ENCODE peak calls at places on chromosomes 5 and 9, in eight cellular contexts. D, M, G, A, Y, Z, Q and P are unnamed samples.

GRCh38 chr5:123732261-123732660 is 220.3 kb downstream of the CSNK1G3 start:
- DNase-seq in D (no peak), M (no peak), G (no peak), A (no peak), Y (no peak), Z (no peak), Q (no peak), P (no peak)

GRCh38 chr9:81538929-81539716 is 150.2 kb downstream of the TLE1 start:
- DNase-seq in D (no peak), M (no peak), G (no peak), A (peak), Y (no peak), Z (no peak), Q (no peak), P (no peak)

GRCh38 chr9:126304207-126304945 is 22.3 kb upstream of the MVB12B start:
- DNase-seq in D (no peak), M (no peak), G (no peak), A (no peak), Y (no peak), Z (no peak), Q (no peak), P (peak)

GRCh38 chr9:68710082-68710481 is 5.0 kb downstream of the PIP5K1B start:
- DNase-seq in D (no peak), M (no peak), G (no peak), A (no peak), Y (no peak), Z (no peak), Q (no peak), P (no peak)

GRCh38 chr9:128078504-128079434 is 10.7 kb downstream of the SLC25A25 start:
- DNase-seq in D (no peak), M (no peak), G (no peak), A (peak), Y (no peak), Z (peak), Q (no peak), P (no peak)

GRCh38 chr5:148998174-148998797 is 64.6 kb downstream of the SH3TC2 start:
- DNase-seq in D (no peak), M (no peak), G (peak), A (peak), Y (no peak), Z (peak), Q (no peak), P (no peak)

GRCh38 chr5:57157666-57158065 is 16.2 kb upstream of the GPBP1 start:
- DNase-seq in D (no peak), M (no peak), G (no peak), A (no peak), Y (no peak), Z (no peak), Q (no peak), P (no peak)

GRCh38 chr9:70641631-70642030 is 227.2 kb upstream of the KLF9 start:
- DNase-seq in D (no peak), M (no peak), G (no peak), A (no peak), Y (no peak), Z (no peak), Q (no peak), P (no peak)

GRCh38 chr5:84487963-84488362 is 103.3 kb upstream of the EDIL3 start:
- DNase-seq in D (peak), M (no peak), G (no peak), A (peak), Y (no peak), Z (peak), Q (no peak), P (no peak)

GRCh38 chr5:58156354-58156753 is 303.5 kb downstream of the PLK2 start:
- DNase-seq in D (no peak), M (no peak), G (no peak), A (peak), Y (no peak), Z (peak), Q (no peak), P (no peak)

GRCh38 chr9:117076571-117077300 is 338.1 kb downstream of the ASTN2 start:
- DNase-seq in D (no peak), M (no peak), G (no peak), A (no peak), Y (no peak), Z (no peak), Q (no peak), P (no peak)

GRCh38 chr9:72280913-72281500 is 84.0 kb downstream of the ZFAND5 start:
- DNase-seq in D (no peak), M (no peak), G (peak), A (peak), Y (peak), Z (peak), Q (peak), P (peak)

GRCh38 chr9:69963728-69964127 is 79.9 kb upstream of the MAMDC2 start:
- DNase-seq in D (no peak), M (no peak), G (no peak), A (no peak), Y (no peak), Z (no peak), Q (no peak), P (no peak)

GRCh38 chr9:34070601-34071340 is 22.1 kb upstream of the UBAP2 start:
- DNase-seq in D (no peak), M (no peak), G (no peak), A (peak), Y (no peak), Z (peak), Q (no peak), P (no peak)

GRCh38 chr9:14561929-14562386 is 131.3 kb downstream of the ZDHHC21 start:
- DNase-seq in D (no peak), M (no peak), G (no peak), A (no peak), Y (peak), Z (no peak), Q (no peak), P (no peak)

GRCh38 chr5:116733995-116734716 is 159.5 kb upstream of the SEMA6A start:
- DNase-seq in D (no peak), M (no peak), G (peak), A (no peak), Y (no peak), Z (no peak), Q (no peak), P (no peak)

GRCh38 chr5:8756498-8757084 is 789.3 kb downstream of the SEMA5A start:
- DNase-seq in D (no peak), M (no peak), G (no peak), A (peak), Y (no peak), Z (peak), Q (no peak), P (no peak)

GRCh38 chr9:116152390-116152789 is 1.2 kb upstream of the PAPPA start:
- DNase-seq in D (no peak), M (no peak), G (peak), A (peak), Y (no peak), Z (peak), Q (no peak), P (no peak)

GRCh38 chr9:82036101-82036500 is 47.5 kb downstream of the SPATA31D1 start:
- DNase-seq in D (no peak), M (no peak), G (no peak), A (no peak), Y (no peak), Z (no peak), Q (no peak), P (no peak)

GRCh38 chr9:137411670-137412380 is 11.1 kb downstream of the EXD3 start:
- DNase-seq in D (peak), M (no peak), G (peak), A (peak), Y (no peak), Z (peak), Q (peak), P (no peak)

GRCh38 chr9:4286086-4286485 is 13.8 kb downstream of the GLIS3 start:
- DNase-seq in D (no peak), M (no peak), G (no peak), A (no peak), Y (no peak), Z (no peak), Q (no peak), P (no peak)

GRCh38 chr5:177302354-177303110 is 987 bp downstream of the RAB24 start:
- DNase-seq in D (no peak), M (no peak), G (no peak), A (peak), Y (no peak), Z (peak), Q (no peak), P (no peak)
- TF ChIP-seq CTCF in D (peak), M (no peak), G (no peak), A (peak), Y (no peak), Z (no peak), Q (peak), P (no peak)

GRCh38 chr5:32794086-32794485 is 83.0 kb downstream of the NPR3 start:
- DNase-seq in D (no peak), M (no peak), G (no peak), A (peak), Y (no peak), Z (peak), Q (no peak), P (no peak)
- TF ChIP-seq CTCF in D (peak), M (peak), G (peak), A (peak), Y (no peak), Z (peak), Q (no peak), P (peak)

GRCh38 chr5:72402959-72403628 is 82.9 kb downstream of the PTCD2 start:
- DNase-seq in D (no peak), M (no peak), G (peak), A (no peak), Y (no peak), Z (no peak), Q (no peak), P (no peak)
- TF ChIP-seq CTCF in D (peak), M (peak), G (peak), A (peak), Y (peak), Z (peak), Q (peak), P (peak)

GRCh38 chr5:167973126-167973525 is 318.3 kb upstream of the WWC1 start:
- DNase-seq in D (no peak), M (no peak), G (peak), A (no peak), Y (no peak), Z (no peak), Q (no peak), P (no peak)

GRCh38 chr5:167968784-167969183 is 322.7 kb upstream of the WWC1 start:
- DNase-seq in D (no peak), M (no peak), G (no peak), A (no peak), Y (no peak), Z (no peak), Q (no peak), P (no peak)

GRCh38 chr5:167971706-167972105 is 319.7 kb upstream of the WWC1 start:
- DNase-seq in D (no peak), M (no peak), G (no peak), A (no peak), Y (no peak), Z (no peak), Q (no peak), P (no peak)

GRCh38 chr5:167967494-167968180 is 323.8 kb upstream of the WWC1 start:
- DNase-seq in D (no peak), M (no peak), G (peak), A (no peak), Y (no peak), Z (no peak), Q (no peak), P (no peak)

DNA sequence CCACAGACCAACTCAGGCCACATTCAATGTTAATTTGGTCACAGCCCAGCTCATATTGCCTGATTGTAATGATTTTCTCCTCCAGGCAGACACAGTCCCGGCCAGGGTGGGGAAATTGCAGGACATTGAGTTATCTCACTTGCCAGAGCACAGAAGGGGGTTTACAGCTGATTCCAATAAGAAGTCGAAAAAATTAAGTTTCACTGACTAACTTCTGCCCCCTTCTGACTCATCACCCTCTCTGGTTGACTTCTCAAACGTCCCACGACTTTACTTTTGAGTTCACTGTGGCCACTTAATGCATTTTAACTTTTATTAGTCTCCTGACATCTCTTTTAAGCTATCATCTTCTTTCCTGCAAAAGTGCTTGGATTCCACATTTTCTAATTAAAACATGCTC is 321.4 kb upstream of the WWC1 start:
- DNase-seq in D (no peak), M (no peak), G (peak), A (peak), Y (no peak), Z (no peak), Q (no peak), P (no peak)
- TF ChIP-seq CTCF in D (no peak), M (peak), G (peak), A (peak), Y (no peak), Z (no peak), Q (no peak), P (no peak)

GRCh38 chr5:132386644-132387286 is 17.3 kb downstream of the SLC22A5 start:
- DNase-seq in D (no peak), M (peak), G (peak), A (peak), Y (peak), Z (peak), Q (peak), P (no peak)

GRCh38 chr5:132384506-132384905 is 15.0 kb downstream of the SLC22A5 start:
- DNase-seq in D (no peak), M (no peak), G (no peak), A (no peak), Y (no peak), Z (no peak), Q (no peak), P (no peak)

GRCh38 chr5:132387649-132388117 is 18.2 kb downstream of the SLC22A5 start:
- DNase-seq in D (peak), M (peak), G (no peak), A (peak), Y (no peak), Z (peak), Q (no peak), P (peak)

GRCh38 chr5:132383984-132384383 is 14.5 kb downstream of the SLC22A5 start:
- DNase-seq in D (no peak), M (no peak), G (no peak), A (no peak), Y (no peak), Z (no peak), Q (no peak), P (no peak)

GRCh38 chr5:132385321-132386105 is 16.0 kb downstream of the SLC22A5 start:
- DNase-seq in D (no peak), M (no peak), G (peak), A (peak), Y (no peak), Z (peak), Q (peak), P (no peak)
- TF ChIP-seq CTCF in D (peak), M (peak), G (peak), A (peak), Y (peak), Z (peak), Q (peak), P (peak)

GRCh38 chr5:77356740-77357139 is 135.4 kb downstream of the WDR41 start:
- DNase-seq in D (peak), M (no peak), G (no peak), A (peak), Y (no peak), Z (peak), Q (peak), P (no peak)
- TF ChIP-seq CTCF in D (no peak), M (no peak), G (no peak), A (no peak), Y (no peak), Z (no peak), Q (no peak), P (no peak)

GRCh38 chr5:38734353-38734752 is 111.5 kb upstream of the OSMR start:
- DNase-seq in D (no peak), M (no peak), G (no peak), A (no peak), Y (no peak), Z (no peak), Q (no peak), P (no peak)
- TF ChIP-seq CTCF in D (no peak), M (no peak), G (peak), A (no peak), Y (peak), Z (no peak), Q (no peak), P (no peak)